ENCODE peak calls at places on chromosomes 5 and 9, in six cellular contexts. H is A549, K is heart left ventricle, O is transverse colon, F is aorta, N is fibroblast of lung. Z is an unnamed sample.

GRCh38 chr9:137619240-137620090 is 660 bp downstream of the EHMT1 start:
- DNase-seq in K (no peak), F (peak), N (peak), O (peak), H (peak), Z (peak)

GRCh38 chr5:150101019-150101418 is 14.7 kb upstream of the CSF1R start:
- DNase-seq in H (no peak), K (no peak), O (no peak), F (no peak), N (no peak), Z (no peak)

GRCh38 chr5:123810253-123810652 is 298.3 kb downstream of the CSNK1G3 start:
- DNase-seq in H (no peak), K (peak), O (peak), N (peak), F (no peak), Z (peak)

GRCh38 chr9:135606885-135607259 is 32.5 kb downstream of the GLT6D1 start:
- DNase-seq in K (no peak), N (no peak), O (no peak), F (no peak), H (no peak), Z (no peak)

GRCh38 chr9:121305269-121305994 is 37.5 kb downstream of the GSN start:
- DNase-seq in K (peak), F (peak), O (peak), N (no peak), H (no peak), Z (no peak)

GRCh38 chr9:74499770-74500583 is 2.8 kb downstream of the RORB start:
- DNase-seq in O (no peak), F (peak), N (peak), K (no peak), H (no peak), Z (no peak)

GRCh38 chr9:127174386-127175318 is 52.2 kb upstream of the ANGPTL2 start:
- DNase-seq in F (peak), H (no peak), K (no peak), O (peak), N (no peak), Z (no peak)

GRCh38 chr5:78483809-78484521 is 123.5 kb downstream of the SCAMP1 start:
- DNase-seq in F (no peak), O (no peak), N (peak), K (no peak), H (no peak), Z (peak)

GRCh38 chr9:6716766-6717165 is 41.0 kb upstream of the KDM4C start:
- DNase-seq in F (no peak), H (no peak), N (no peak), K (no peak), O (no peak), Z (no peak)

GRCh38 chr9:120920495-120921178 is 6.0 kb downstream of the TRAF1 start:
- DNase-seq in K (no peak), F (no peak), N (no peak), O (no peak), H (no peak), Z (no peak)

GRCh38 chr9:111118256-111118950 is 80.1 kb upstream of the LPAR1 start:
- DNase-seq in N (peak), F (no peak), H (no peak), K (no peak), O (no peak), Z (peak)

GRCh38 chr5:117881426-117882230 is 1106.7 kb downstream of the DTWD2 start:
- DNase-seq in N (no peak), K (no peak), O (no peak), F (no peak), H (no peak), Z (no peak)

GRCh38 chr9:105069285-105070065 is 141.5 kb upstream of the ABCA1 start:
- DNase-seq in H (no peak), F (no peak), K (no peak), N (no peak), O (no peak), Z (no peak)

GRCh38 chr9:77562021-77562748 is 85.9 kb downstream of the GNA14 start:
- DNase-seq in F (no peak), N (no peak), O (no peak), K (no peak), H (no peak), Z (no peak)

GRCh38 chr9:99056876-99057664 is 47.8 kb upstream of the TGFBR1 start:
- DNase-seq in N (peak), H (no peak), F (no peak), K (no peak), O (no peak), Z (peak)

GRCh38 chr9:121906074-121906520 is 187.0 kb downstream of the TTLL11 start:
- DNase-seq in K (no peak), O (no peak), F (no peak), N (no peak), H (no peak), Z (peak)

GRCh38 chr9:91395553-91396470 is 27.8 kb downstream of the NFIL3 start:
- DNase-seq in H (no peak), N (peak), K (no peak), F (no peak), O (no peak), Z (peak)

GRCh38 chr5:1246711-1247431 is 21.7 kb downstream of the SLC6A18 start:
- DNase-seq in O (peak), H (peak), N (no peak), F (no peak), K (peak), Z (peak)

GRCh38 chr5:74767579-74767913 is 497 bp downstream of the NSA2 start:
- DNase-seq in O (peak), N (peak), K (no peak), F (no peak), H (peak), Z (peak)

GRCh38 chr9:92350129-92350739 is 24.5 kb downstream of the CENPP start:
- DNase-seq in N (peak), H (no peak), O (no peak), K (no peak), F (no peak), Z (peak)

GRCh38 chr9:128635266-128636023 is 21.2 kb downstream of the DYNC2I2 start:
- DNase-seq in F (peak), O (peak), N (peak), H (peak), K (peak), Z (peak)

GRCh38 chr9:111429175-111429574 is 55.0 kb downstream of the ECPAS start:
- DNase-seq in F (no peak), O (no peak), K (no peak), H (no peak), N (no peak), Z (peak)

GRCh38 chr5:80697100-80697499 is 42.3 kb upstream of the DHFR start:
- DNase-seq in H (no peak), F (no peak), K (no peak), N (no peak), O (no peak), Z (no peak)

GRCh38 chr5:103973669-103974068 is 411.1 kb upstream of the NUDT12 start:
- DNase-seq in F (no peak), O (no peak), K (no peak), H (no peak), N (no peak), Z (no peak)

GRCh38 chr9:117768740-117769400 is 64.7 kb downstream of the TLR4 start:
- DNase-seq in O (no peak), N (peak), K (no peak), F (no peak), H (no peak), Z (peak)

GRCh38 chr9:21995652-21996275 is 1.2 kb downstream of the CDKN2B-AS1 start:
- DNase-seq in K (peak), N (peak), O (peak), H (no peak), F (peak), Z (peak)

GRCh38 chr5:149583394-149583793 is 2.1 kb downstream of the ARHGEF37 start:
- DNase-seq in N (peak), H (no peak), K (no peak), F (no peak), O (peak), Z (no peak)

GRCh38 chr5:119179857-119180641 is 109.2 kb downstream of the DMXL1 start:
- DNase-seq in H (no peak), F (no peak), N (peak), K (no peak), O (no peak), Z (peak)

GRCh38 chr5:109455598-109456096 is 45.9 kb upstream of the PJA2 start:
- DNase-seq in H (peak), O (peak), N (peak), F (no peak), K (peak), Z (peak)

GRCh38 chr5:14298126-14298847 is 155.1 kb downstream of the TRIO start:
- DNase-seq in O (no peak), H (no peak), K (no peak), F (no peak), N (peak), Z (peak)

GRCh38 chr5:107112207-107112606 is 558.5 kb downstream of the EFNA5 start:
- DNase-seq in K (no peak), O (no peak), H (no peak), F (no peak), N (no peak), Z (no peak)

GRCh38 chr9:136857166-136857565 is 5.0 kb downstream of the MAMDC4 start:
- DNase-seq in H (no peak), K (peak), F (no peak), N (no peak), O (peak), Z (no peak)

GRCh38 chr5:169767938-169768337 is 130.9 kb downstream of the DOCK2 start:
- DNase-seq in F (no peak), H (no peak), O (no peak), K (peak), N (no peak), Z (no peak)

GRCh38 chr5:7321724-7322123 is 74.2 kb upstream of the ADCY2 start:
- DNase-seq in F (no peak), K (no peak), H (no peak), N (peak), O (no peak), Z (peak)

GRCh38 chr5:173864126-173865075 is 23.7 kb upstream of the CPEB4 start:
- DNase-seq in F (no peak), N (no peak), K (peak), H (no peak), O (peak), Z (no peak)

GRCh38 chr9:8374471-8374870 is 574.9 kb upstream of the DMAC1 start:
- DNase-seq in H (no peak), K (no peak), F (no peak), N (no peak), O (no peak), Z (no peak)

GRCh38 chr9:79185866-79186265 is 385.9 kb upstream of the TLE4 start:
- DNase-seq in H (no peak), O (no peak), F (no peak), K (no peak), N (peak), Z (peak)

GRCh38 chr5:62082370-62082778 is 223.6 kb upstream of the KIF2A start:
- DNase-seq in O (no peak), K (no peak), F (no peak), H (no peak), N (peak), Z (peak)

DNA sequence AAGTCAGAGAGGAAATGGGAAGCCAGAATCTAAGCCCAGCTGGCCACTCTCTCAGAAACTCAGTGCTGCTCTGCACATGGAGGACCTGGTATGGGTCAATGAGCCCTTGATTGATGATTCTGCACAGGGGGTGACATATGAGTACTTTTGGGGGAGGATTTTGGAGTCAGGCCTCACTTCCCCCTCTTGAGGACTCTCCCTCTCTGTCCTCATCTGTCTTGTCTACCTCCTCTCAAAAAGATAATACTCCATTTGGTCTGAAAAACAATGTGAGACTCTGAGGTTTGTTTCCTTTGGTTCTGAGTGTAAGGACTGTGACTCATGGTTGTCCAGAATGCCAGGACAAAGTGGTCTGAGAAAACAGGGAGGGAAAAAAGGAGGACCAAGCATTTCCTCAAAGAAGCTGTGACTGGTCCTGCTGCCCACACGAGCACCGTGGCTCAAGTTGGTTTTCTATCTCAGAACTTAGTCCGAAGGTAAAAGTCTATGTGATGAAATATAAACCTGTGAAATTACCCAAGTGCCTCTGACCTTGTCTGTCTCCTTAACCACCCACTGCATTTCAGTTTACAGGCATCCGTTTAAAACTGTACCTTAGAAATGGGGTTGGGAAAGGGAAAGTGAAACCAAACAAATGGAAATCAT is 11.1 kb downstream of the TTC39B start:
- DNase-seq in K (no peak), H (peak), O (peak), N (peak), F (peak), Z (peak)
- H3K4me3 ChIP-seq in K (peak), H (peak), O (peak), N (peak), F (peak), Z (peak)

DNA sequence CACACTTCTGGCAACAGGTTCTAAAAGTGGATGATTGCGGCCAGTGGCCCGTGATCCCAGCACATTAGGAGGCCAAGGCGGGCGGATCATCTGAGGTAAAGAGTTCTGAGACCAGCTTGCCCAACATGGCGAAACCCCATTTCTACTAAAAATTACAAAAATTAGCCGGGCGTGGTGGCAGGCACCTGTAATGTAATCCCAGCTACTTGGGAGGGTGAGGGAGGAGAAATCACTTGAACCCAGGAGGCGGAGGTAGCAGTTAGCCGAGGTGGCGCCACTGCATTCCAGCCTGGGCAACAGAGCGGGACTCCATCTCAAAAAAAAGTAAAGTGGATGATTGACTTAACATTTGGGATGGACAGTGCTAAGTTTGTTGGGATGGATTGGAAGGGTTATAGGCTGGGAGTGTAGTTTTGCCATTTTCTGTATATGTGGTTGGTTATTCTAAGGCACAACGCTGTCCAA is 3.4 kb downstream of the MATR3 start:
- DNase-seq in K (no peak), O (no peak), H (no peak), F (no peak), N (no peak), Z (no peak)
- H3K4me3 ChIP-seq in K (no peak), O (no peak), H (no peak), F (no peak), N (no peak), Z (no peak)

GRCh38 chr9:134495881-134496412 is 145.7 kb upstream of the COL5A1 start:
- DNase-seq in K (no peak), O (peak), N (no peak), F (peak), H (no peak), Z (no peak)
- H3K4me3 ChIP-seq in K (no peak), O (no peak), N (no peak), F (no peak), H (no peak), Z (no peak)

DNA sequence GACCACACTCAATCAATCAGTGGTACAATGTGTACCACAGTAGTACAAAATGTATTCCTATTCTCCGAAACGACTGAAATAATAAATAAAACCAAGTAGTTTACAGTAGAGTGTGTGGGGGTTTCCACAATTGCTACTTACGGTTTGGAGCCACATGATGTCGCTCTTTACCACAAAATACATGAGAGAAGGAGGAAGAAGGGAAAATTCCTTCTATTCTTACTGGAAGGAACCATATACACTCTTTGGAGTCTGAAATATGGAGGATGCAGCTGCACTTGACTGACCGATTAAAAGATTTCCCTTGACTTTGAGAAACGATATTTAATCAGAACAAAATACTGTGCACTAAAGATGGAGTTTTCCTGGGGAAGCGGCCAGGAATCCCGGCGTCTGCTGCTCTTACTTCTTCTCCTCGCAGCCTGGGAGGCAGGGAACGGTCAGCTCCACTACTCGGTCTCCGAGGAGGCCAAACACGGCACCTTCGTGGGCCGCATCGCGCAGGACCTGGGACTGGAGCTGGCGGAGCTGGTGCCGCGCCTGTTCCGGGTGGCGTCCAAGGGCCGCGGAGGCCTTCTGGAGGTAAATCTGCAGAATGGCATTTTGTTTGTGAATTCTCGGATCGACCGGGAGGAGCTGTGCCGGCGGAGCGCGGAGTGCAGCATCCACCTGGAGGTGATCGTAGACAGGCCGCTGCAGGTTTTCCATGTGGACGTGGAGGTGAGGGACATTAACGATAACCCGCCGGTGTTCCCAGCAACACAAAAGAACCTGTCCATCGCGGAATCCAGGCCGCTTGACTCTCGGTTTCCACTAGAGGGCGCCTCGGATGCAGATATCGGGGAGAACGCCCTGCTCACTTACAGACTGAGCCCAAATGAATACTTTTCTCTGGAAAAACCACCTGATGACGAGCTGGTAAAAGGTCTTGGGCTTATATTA is at the start of gene PCDHA4:
- DNase-seq in N (no peak), F (peak), K (no peak), H (peak), O (peak), Z (peak)
- H3K4me3 ChIP-seq in N (no peak), F (no peak), K (peak), H (peak), O (peak), Z (no peak)